ENCODE peak calls at places on chromosome 1, in nine cellular contexts. One of them, this sample, is unnamed.

GRCh38 chr1:39952359-39953110 is 2.4 kb upstream of the MFSD2A start:
- DNase-seq in T-helper 1 cell: no peak
- DNase-seq in T-cell: no peak
- DNase-seq in stimulated activated naive CD8-positive, alpha-beta T cell treated with anti-CD3 and anti-CD28 coated beads, Interleukin-15, Interleukin-2, amounts not matched to agents 100 U/mL and 50 U/mL, for 24 hours: no peak
- DNase-seq in substantia nigra: peak
- DNase-seq in NCI-H460: no peak
- DNase-seq in EH: peak
- DNase-seq in Right ventricle myocardium superior: no peak
- DNase-seq in activated CD4-positive, CD25-positive, alpha-beta regulatory T cell treated with anti-CD3 and anti-CD28 coated beads, Interleukin-2, amount 50 U/mL, for 72 hours: no peak
- DNase-seq in this sample: no peak

GRCh38 chr1:227070638-227071285 is 130.7 kb downstream of the COQ8A start:
- DNase-seq in T-helper 1 cell: no peak
- DNase-seq in T-cell: no peak
- DNase-seq in stimulated activated naive CD8-positive, alpha-beta T cell treated with anti-CD3 and anti-CD28 coated beads, Interleukin-15, Interleukin-2, amounts not matched to agents 100 U/mL and 50 U/mL, for 24 hours: no peak
- DNase-seq in substantia nigra: no peak
- DNase-seq in NCI-H460: peak
- DNase-seq in EH: peak
- DNase-seq in Right ventricle myocardium superior: no peak
- DNase-seq in activated CD4-positive, CD25-positive, alpha-beta regulatory T cell treated with anti-CD3 and anti-CD28 coated beads, Interleukin-2, amount 50 U/mL, for 72 hours: no peak
- DNase-seq in this sample: no peak

GRCh38 chr1:58622571-58622970 is 45.5 kb upstream of the TACSTD2 start:
- DNase-seq in T-helper 1 cell: no peak
- DNase-seq in T-cell: no peak
- DNase-seq in stimulated activated naive CD8-positive, alpha-beta T cell treated with anti-CD3 and anti-CD28 coated beads, Interleukin-15, Interleukin-2, amounts not matched to agents 100 U/mL and 50 U/mL, for 24 hours: no peak
- DNase-seq in substantia nigra: no peak
- DNase-seq in NCI-H460: no peak
- DNase-seq in EH: no peak
- DNase-seq in Right ventricle myocardium superior: no peak
- DNase-seq in activated CD4-positive, CD25-positive, alpha-beta regulatory T cell treated with anti-CD3 and anti-CD28 coated beads, Interleukin-2, amount 50 U/mL, for 72 hours: no peak
- DNase-seq in this sample: no peak

GRCh38 chr1:115136706-115137105 is 47.4 kb upstream of the TSPAN2 start:
- DNase-seq in T-helper 1 cell: no peak
- DNase-seq in T-cell: no peak
- DNase-seq in stimulated activated naive CD8-positive, alpha-beta T cell treated with anti-CD3 and anti-CD28 coated beads, Interleukin-15, Interleukin-2, amounts not matched to agents 100 U/mL and 50 U/mL, for 24 hours: no peak
- DNase-seq in substantia nigra: no peak
- DNase-seq in NCI-H460: no peak
- DNase-seq in EH: no peak
- DNase-seq in Right ventricle myocardium superior: no peak
- DNase-seq in activated CD4-positive, CD25-positive, alpha-beta regulatory T cell treated with anti-CD3 and anti-CD28 coated beads, Interleukin-2, amount 50 U/mL, for 72 hours: no peak
- DNase-seq in this sample: no peak

GRCh38 chr1:228036701-228037231 is 30.0 kb downstream of the WNT3A start:
- DNase-seq in T-helper 1 cell: no peak
- DNase-seq in T-cell: no peak
- DNase-seq in stimulated activated naive CD8-positive, alpha-beta T cell treated with anti-CD3 and anti-CD28 coated beads, Interleukin-15, Interleukin-2, amounts not matched to agents 100 U/mL and 50 U/mL, for 24 hours: no peak
- DNase-seq in substantia nigra: no peak
- DNase-seq in NCI-H460: no peak
- DNase-seq in EH: no peak
- DNase-seq in Right ventricle myocardium superior: no peak
- DNase-seq in activated CD4-positive, CD25-positive, alpha-beta regulatory T cell treated with anti-CD3 and anti-CD28 coated beads, Interleukin-2, amount 50 U/mL, for 72 hours: no peak
- DNase-seq in this sample: no peak

GRCh38 chr1:84412316-84412942 is 14.1 kb downstream of the DNASE2B start:
- DNase-seq in T-helper 1 cell: no peak
- DNase-seq in T-cell: no peak
- DNase-seq in stimulated activated naive CD8-positive, alpha-beta T cell treated with anti-CD3 and anti-CD28 coated beads, Interleukin-15, Interleukin-2, amounts not matched to agents 100 U/mL and 50 U/mL, for 24 hours: no peak
- DNase-seq in substantia nigra: no peak
- DNase-seq in NCI-H460: no peak
- DNase-seq in EH: peak
- DNase-seq in Right ventricle myocardium superior: no peak
- DNase-seq in activated CD4-positive, CD25-positive, alpha-beta regulatory T cell treated with anti-CD3 and anti-CD28 coated beads, Interleukin-2, amount 50 U/mL, for 72 hours: no peak
- DNase-seq in this sample: no peak

GRCh38 chr1:109877320-109877771 is 33.3 kb upstream of the CSF1 start:
- DNase-seq in T-helper 1 cell: no peak
- DNase-seq in T-cell: no peak
- DNase-seq in stimulated activated naive CD8-positive, alpha-beta T cell treated with anti-CD3 and anti-CD28 coated beads, Interleukin-15, Interleukin-2, amounts not matched to agents 100 U/mL and 50 U/mL, for 24 hours: no peak
- DNase-seq in substantia nigra: peak
- DNase-seq in NCI-H460: peak
- DNase-seq in EH: peak
- DNase-seq in Right ventricle myocardium superior: peak
- DNase-seq in activated CD4-positive, CD25-positive, alpha-beta regulatory T cell treated with anti-CD3 and anti-CD28 coated beads, Interleukin-2, amount 50 U/mL, for 72 hours: no peak
- DNase-seq in this sample: no peak

GRCh38 chr1:113660053-113660452 is 99.2 kb downstream of the PHTF1 start:
- DNase-seq in T-helper 1 cell: no peak
- DNase-seq in T-cell: no peak
- DNase-seq in stimulated activated naive CD8-positive, alpha-beta T cell treated with anti-CD3 and anti-CD28 coated beads, Interleukin-15, Interleukin-2, amounts not matched to agents 100 U/mL and 50 U/mL, for 24 hours: no peak
- DNase-seq in substantia nigra: no peak
- DNase-seq in NCI-H460: no peak
- DNase-seq in EH: peak
- DNase-seq in Right ventricle myocardium superior: no peak
- DNase-seq in activated CD4-positive, CD25-positive, alpha-beta regulatory T cell treated with anti-CD3 and anti-CD28 coated beads, Interleukin-2, amount 50 U/mL, for 72 hours: no peak
- DNase-seq in this sample: no peak

GRCh38 chr1:180598333-180598979 is 33.4 kb upstream of the XPR1 start:
- DNase-seq in T-helper 1 cell: no peak
- DNase-seq in T-cell: no peak
- DNase-seq in stimulated activated naive CD8-positive, alpha-beta T cell treated with anti-CD3 and anti-CD28 coated beads, Interleukin-15, Interleukin-2, amounts not matched to agents 100 U/mL and 50 U/mL, for 24 hours: no peak
- DNase-seq in substantia nigra: no peak
- DNase-seq in NCI-H460: no peak
- DNase-seq in EH: peak
- DNase-seq in Right ventricle myocardium superior: no peak
- DNase-seq in activated CD4-positive, CD25-positive, alpha-beta regulatory T cell treated with anti-CD3 and anti-CD28 coated beads, Interleukin-2, amount 50 U/mL, for 72 hours: no peak
- DNase-seq in this sample: no peak

GRCh38 chr1:76939107-76939816 is 72.0 kb downstream of the ST6GALNAC5 start:
- DNase-seq in T-helper 1 cell: no peak
- DNase-seq in T-cell: no peak
- DNase-seq in stimulated activated naive CD8-positive, alpha-beta T cell treated with anti-CD3 and anti-CD28 coated beads, Interleukin-15, Interleukin-2, amounts not matched to agents 100 U/mL and 50 U/mL, for 24 hours: no peak
- DNase-seq in substantia nigra: no peak
- DNase-seq in NCI-H460: no peak
- DNase-seq in EH: peak
- DNase-seq in Right ventricle myocardium superior: no peak
- DNase-seq in activated CD4-positive, CD25-positive, alpha-beta regulatory T cell treated with anti-CD3 and anti-CD28 coated beads, Interleukin-2, amount 50 U/mL, for 72 hours: no peak
- DNase-seq in this sample: no peak

GRCh38 chr1:41758490-41758889 is 160.2 kb downstream of the HIVEP3 start:
- DNase-seq in T-helper 1 cell: no peak
- DNase-seq in T-cell: no peak
- DNase-seq in stimulated activated naive CD8-positive, alpha-beta T cell treated with anti-CD3 and anti-CD28 coated beads, Interleukin-15, Interleukin-2, amounts not matched to agents 100 U/mL and 50 U/mL, for 24 hours: no peak
- DNase-seq in substantia nigra: no peak
- DNase-seq in NCI-H460: no peak
- DNase-seq in EH: peak
- DNase-seq in Right ventricle myocardium superior: no peak
- DNase-seq in activated CD4-positive, CD25-positive, alpha-beta regulatory T cell treated with anti-CD3 and anti-CD28 coated beads, Interleukin-2, amount 50 U/mL, for 72 hours: no peak
- DNase-seq in this sample: no peak

GRCh38 chr1:107549152-107549810 is 408.4 kb downstream of the NTNG1 start:
- DNase-seq in T-helper 1 cell: no peak
- DNase-seq in T-cell: no peak
- DNase-seq in stimulated activated naive CD8-positive, alpha-beta T cell treated with anti-CD3 and anti-CD28 coated beads, Interleukin-15, Interleukin-2, amounts not matched to agents 100 U/mL and 50 U/mL, for 24 hours: no peak
- DNase-seq in substantia nigra: no peak
- DNase-seq in NCI-H460: no peak
- DNase-seq in EH: no peak
- DNase-seq in Right ventricle myocardium superior: no peak
- DNase-seq in activated CD4-positive, CD25-positive, alpha-beta regulatory T cell treated with anti-CD3 and anti-CD28 coated beads, Interleukin-2, amount 50 U/mL, for 72 hours: no peak
- DNase-seq in this sample: no peak

GRCh38 chr1:202564958-202565497 is 145.2 kb downstream of the SYT2 start:
- DNase-seq in T-helper 1 cell: no peak
- DNase-seq in T-cell: no peak
- DNase-seq in stimulated activated naive CD8-positive, alpha-beta T cell treated with anti-CD3 and anti-CD28 coated beads, Interleukin-15, Interleukin-2, amounts not matched to agents 100 U/mL and 50 U/mL, for 24 hours: no peak
- DNase-seq in substantia nigra: no peak
- DNase-seq in NCI-H460: no peak
- DNase-seq in EH: no peak
- DNase-seq in Right ventricle myocardium superior: no peak
- DNase-seq in activated CD4-positive, CD25-positive, alpha-beta regulatory T cell treated with anti-CD3 and anti-CD28 coated beads, Interleukin-2, amount 50 U/mL, for 72 hours: no peak
- DNase-seq in this sample: no peak

GRCh38 chr1:86913399-86913895 is 479 bp downstream of the SELENOF start:
- DNase-seq in T-helper 1 cell: no peak
- DNase-seq in T-cell: peak
- DNase-seq in stimulated activated naive CD8-positive, alpha-beta T cell treated with anti-CD3 and anti-CD28 coated beads, Interleukin-15, Interleukin-2, amounts not matched to agents 100 U/mL and 50 U/mL, for 24 hours: peak
- DNase-seq in substantia nigra: no peak
- DNase-seq in NCI-H460: peak
- DNase-seq in EH: peak
- DNase-seq in Right ventricle myocardium superior: no peak
- DNase-seq in activated CD4-positive, CD25-positive, alpha-beta regulatory T cell treated with anti-CD3 and anti-CD28 coated beads, Interleukin-2, amount 50 U/mL, for 72 hours: peak
- DNase-seq in this sample: peak

GRCh38 chr1:225915538-225915991 is 8.5 kb downstream of the PYCR2 start:
- DNase-seq in T-helper 1 cell: no peak
- DNase-seq in T-cell: no peak
- DNase-seq in stimulated activated naive CD8-positive, alpha-beta T cell treated with anti-CD3 and anti-CD28 coated beads, Interleukin-15, Interleukin-2, amounts not matched to agents 100 U/mL and 50 U/mL, for 24 hours: no peak
- DNase-seq in substantia nigra: no peak
- DNase-seq in NCI-H460: no peak
- DNase-seq in EH: no peak
- DNase-seq in Right ventricle myocardium superior: peak
- DNase-seq in activated CD4-positive, CD25-positive, alpha-beta regulatory T cell treated with anti-CD3 and anti-CD28 coated beads, Interleukin-2, amount 50 U/mL, for 72 hours: no peak
- DNase-seq in this sample: no peak

GRCh38 chr1:183278736-183279591 is 92.9 kb downstream of the LAMC2 start:
- DNase-seq in T-helper 1 cell: no peak
- DNase-seq in T-cell: no peak
- DNase-seq in stimulated activated naive CD8-positive, alpha-beta T cell treated with anti-CD3 and anti-CD28 coated beads, Interleukin-15, Interleukin-2, amounts not matched to agents 100 U/mL and 50 U/mL, for 24 hours: no peak
- DNase-seq in substantia nigra: no peak
- DNase-seq in NCI-H460: peak
- DNase-seq in EH: peak
- DNase-seq in Right ventricle myocardium superior: no peak
- DNase-seq in activated CD4-positive, CD25-positive, alpha-beta regulatory T cell treated with anti-CD3 and anti-CD28 coated beads, Interleukin-2, amount 50 U/mL, for 72 hours: no peak
- DNase-seq in this sample: no peak

GRCh38 chr1:20712210-20712577 is 5.6 kb downstream of the KIF17 start:
- DNase-seq in T-helper 1 cell: no peak
- DNase-seq in T-cell: no peak
- DNase-seq in stimulated activated naive CD8-positive, alpha-beta T cell treated with anti-CD3 and anti-CD28 coated beads, Interleukin-15, Interleukin-2, amounts not matched to agents 100 U/mL and 50 U/mL, for 24 hours: no peak
- DNase-seq in substantia nigra: no peak
- DNase-seq in NCI-H460: no peak
- DNase-seq in EH: no peak
- DNase-seq in Right ventricle myocardium superior: no peak
- DNase-seq in activated CD4-positive, CD25-positive, alpha-beta regulatory T cell treated with anti-CD3 and anti-CD28 coated beads, Interleukin-2, amount 50 U/mL, for 72 hours: no peak
- DNase-seq in this sample: no peak

GRCh38 chr1:212035123-212035834 is at the start of the genes DTL and INTS7:
- DNase-seq in T-helper 1 cell: peak
- DNase-seq in T-cell: peak
- DNase-seq in stimulated activated naive CD8-positive, alpha-beta T cell treated with anti-CD3 and anti-CD28 coated beads, Interleukin-15, Interleukin-2, amounts not matched to agents 100 U/mL and 50 U/mL, for 24 hours: peak
- DNase-seq in substantia nigra: peak
- DNase-seq in NCI-H460: peak
- DNase-seq in EH: peak
- DNase-seq in Right ventricle myocardium superior: peak
- DNase-seq in activated CD4-positive, CD25-positive, alpha-beta regulatory T cell treated with anti-CD3 and anti-CD28 coated beads, Interleukin-2, amount 50 U/mL, for 72 hours: peak
- DNase-seq in this sample: peak

GRCh38 chr1:207205613-207206009 is 101.6 kb downstream of the C4BPA start:
- DNase-seq in T-helper 1 cell: no peak
- DNase-seq in T-cell: no peak
- DNase-seq in stimulated activated naive CD8-positive, alpha-beta T cell treated with anti-CD3 and anti-CD28 coated beads, Interleukin-15, Interleukin-2, amounts not matched to agents 100 U/mL and 50 U/mL, for 24 hours: no peak
- DNase-seq in substantia nigra: no peak
- DNase-seq in NCI-H460: no peak
- DNase-seq in EH: no peak
- DNase-seq in Right ventricle myocardium superior: no peak
- DNase-seq in activated CD4-positive, CD25-positive, alpha-beta regulatory T cell treated with anti-CD3 and anti-CD28 coated beads, Interleukin-2, amount 50 U/mL, for 72 hours: no peak
- DNase-seq in this sample: no peak

GRCh38 chr1:224435318-224435763 is 744 bp upstream of the WDR26 start:
- DNase-seq in T-helper 1 cell: no peak
- DNase-seq in T-cell: no peak
- DNase-seq in stimulated activated naive CD8-positive, alpha-beta T cell treated with anti-CD3 and anti-CD28 coated beads, Interleukin-15, Interleukin-2, amounts not matched to agents 100 U/mL and 50 U/mL, for 24 hours: no peak
- DNase-seq in substantia nigra: no peak
- DNase-seq in NCI-H460: no peak
- DNase-seq in EH: peak
- DNase-seq in Right ventricle myocardium superior: no peak
- DNase-seq in activated CD4-positive, CD25-positive, alpha-beta regulatory T cell treated with anti-CD3 and anti-CD28 coated beads, Interleukin-2, amount 50 U/mL, for 72 hours: no peak
- DNase-seq in this sample: peak

GRCh38 chr1:8560611-8561544 is 243.0 kb downstream of the SLC45A1 start:
- DNase-seq in T-helper 1 cell: no peak
- DNase-seq in T-cell: peak
- DNase-seq in stimulated activated naive CD8-positive, alpha-beta T cell treated with anti-CD3 and anti-CD28 coated beads, Interleukin-15, Interleukin-2, amounts not matched to agents 100 U/mL and 50 U/mL, for 24 hours: peak
- DNase-seq in substantia nigra: no peak
- DNase-seq in NCI-H460: peak
- DNase-seq in EH: peak
- DNase-seq in Right ventricle myocardium superior: no peak
- DNase-seq in activated CD4-positive, CD25-positive, alpha-beta regulatory T cell treated with anti-CD3 and anti-CD28 coated beads, Interleukin-2, amount 50 U/mL, for 72 hours: no peak
- DNase-seq in this sample: peak